ENCODE peak calls at places on chromosomes 11 and 22, in four cellular contexts. W is OCI-LY7, D is IMR-90, G is Caco-2. T is an unnamed sample. For H3K4me1, the result is how much of the 10 kb centered on the place peaks cover.

GRCh38 chr11:29093416-29093815 is 923.4 kb downstream of the KCNA4 start:
- DNase-seq in D (peak), W (no peak), G (no peak), T (no peak)

GRCh38 chr11:112844530-112844929 is 116.7 kb upstream of the NCAM1 start:
- DNase-seq in W (no peak), D (no peak), G (no peak), T (no peak)

GRCh38 chr11:73297702-73298101 is 10.4 kb upstream of the ARHGEF17 start:
- DNase-seq in D (no peak), G (no peak), W (no peak), T (no peak)

GRCh38 chr11:7612661-7613393 is 60.5 kb downstream of the CYB5R2 start:
- DNase-seq in W (no peak), G (peak), D (peak), T (peak)

GRCh38 chr11:1825039-1825740 is 9.6 kb upstream of the SYT8 start:
- DNase-seq in G (peak), D (no peak), W (peak), T (peak)

GRCh38 chr22:37213218-37213855 is 1.1 kb upstream of the SSTR3 start:
- DNase-seq in G (no peak), W (no peak), D (no peak), T (no peak)

GRCh38 chr11:8871283-8871775 is 39.7 kb upstream of the AKIP1 start:
- DNase-seq in G (peak), W (no peak), D (peak), T (peak)

GRCh38 chr11:121890377-121890776 is 225.6 kb downstream of the BLID start:
- DNase-seq in D (peak), G (no peak), W (no peak), T (no peak)

GRCh38 chr11:117178210-117179034 is at the start of gene SIDT2:
- DNase-seq in W (peak), D (peak), G (peak), T (peak)

GRCh38 chr11:69930081-69931059 is 111.2 kb upstream of the FGF3 start:
- DNase-seq in G (peak), W (no peak), D (no peak), T (no peak)

GRCh38 chr11:69926376-69927050 is 107.3 kb upstream of the FGF3 start:
- DNase-seq in W (no peak), D (no peak), G (peak), T (no peak)

GRCh38 chr11:69931060-69931910 is 112.1 kb upstream of the FGF3 start:
- DNase-seq in D (no peak), G (peak), W (no peak), T (no peak)

GRCh38 chr11:69925366-69926196 is 106.4 kb upstream of the FGF3 start:
- DNase-seq in G (peak), W (no peak), D (peak), T (no peak)

GRCh38 chr11:69928124-69928523 is 108.9 kb upstream of the FGF3 start:
- DNase-seq in W (no peak), D (no peak), G (peak), T (no peak)
- TF ChIP-seq CTCF in W (no peak), D (no peak), G (no peak), T (no peak)

DNA sequence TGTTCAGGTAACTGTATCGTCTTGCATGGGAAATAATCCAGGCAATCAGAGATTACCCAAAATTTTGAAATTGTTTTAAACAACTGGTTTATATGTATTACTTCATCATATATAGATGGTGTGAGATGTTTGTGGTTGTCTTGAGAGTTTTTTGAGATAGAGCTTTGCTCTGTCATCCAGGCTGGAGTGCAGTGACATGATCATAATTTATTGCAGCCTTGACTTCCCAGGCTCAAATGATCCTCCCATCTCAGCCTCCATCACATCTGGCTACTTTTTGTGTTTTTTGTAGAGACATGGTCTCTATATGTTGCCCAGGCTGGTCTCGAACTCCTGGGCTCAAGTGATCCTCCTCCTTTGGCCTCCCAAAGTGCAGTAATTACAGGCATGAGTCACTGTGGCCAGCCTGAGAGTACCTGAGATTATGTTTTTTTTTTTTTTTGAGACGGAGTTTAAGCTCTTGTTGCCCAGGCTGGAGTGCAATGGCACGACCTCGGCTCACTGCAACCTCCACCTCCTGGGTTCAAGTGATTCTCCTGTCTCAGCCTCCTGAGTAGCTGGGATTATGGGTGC is 11.5 kb downstream of the CTNND1 start:
- DNase-seq in W (no peak), G (no peak), D (no peak), T (peak)
- H3K4me1 ChIP-seq in W (under half), G (half or more), D (under half), T (half or more)

GRCh38 chr11:61538636-61538961 is 30.1 kb downstream of the LRRC10B start:
- DNase-seq in D (no peak), G (no peak), W (no peak), T (no peak)

GRCh38 chr11:61541568-61541967 is 33.0 kb downstream of the LRRC10B start:
- DNase-seq in G (no peak), D (peak), W (peak), T (no peak)

GRCh38 chr11:61540528-61540927 is 32.0 kb downstream of the LRRC10B start:
- DNase-seq in D (no peak), G (no peak), W (no peak), T (no peak)

GRCh38 chr11:61539009-61539408 is 30.5 kb downstream of the LRRC10B start:
- DNase-seq in W (no peak), G (no peak), D (no peak), T (no peak)

DNA sequence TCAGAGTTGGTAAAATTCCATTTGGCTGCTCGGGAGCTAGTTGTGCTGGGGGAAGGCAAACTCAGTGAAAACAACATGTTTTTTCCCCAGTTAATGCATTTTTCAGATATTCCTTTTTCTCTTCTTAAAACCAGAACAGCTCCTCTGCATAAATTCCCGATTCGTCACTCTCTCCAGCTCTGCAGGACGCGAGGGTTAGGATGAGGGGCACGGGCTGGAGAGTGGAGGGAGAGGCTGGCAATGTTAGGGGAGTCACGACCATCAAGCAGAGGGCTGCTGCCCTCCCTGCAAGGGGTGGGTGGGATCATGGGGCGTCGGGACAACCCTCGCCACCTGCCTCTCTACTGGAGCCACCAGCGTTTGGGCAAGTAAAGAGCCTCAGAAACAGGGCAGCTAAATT is 31.4 kb downstream of the LRRC10B start:
- DNase-seq in G (no peak), D (no peak), W (no peak), T (no peak)
- TF ChIP-seq CTCF in G (no peak), D (no peak), W (no peak), T (no peak)

GRCh38 chr22:21762712-21763581 is 27.4 kb upstream of the YPEL1 start:
- DNase-seq in G (no peak), W (no peak), D (no peak), T (no peak)

GRCh38 chr22:21766933-21767462 is 31.4 kb upstream of the YPEL1 start:
- DNase-seq in W (peak), D (no peak), G (no peak), T (no peak)

GRCh38 chr22:21765909-21766529 is 30.4 kb upstream of the YPEL1 start:
- DNase-seq in D (no peak), W (no peak), G (no peak), T (no peak)

GRCh38 chr22:21761994-21762680 is 26.5 kb upstream of the YPEL1 start:
- DNase-seq in D (no peak), G (no peak), W (no peak), T (no peak)

DNA sequence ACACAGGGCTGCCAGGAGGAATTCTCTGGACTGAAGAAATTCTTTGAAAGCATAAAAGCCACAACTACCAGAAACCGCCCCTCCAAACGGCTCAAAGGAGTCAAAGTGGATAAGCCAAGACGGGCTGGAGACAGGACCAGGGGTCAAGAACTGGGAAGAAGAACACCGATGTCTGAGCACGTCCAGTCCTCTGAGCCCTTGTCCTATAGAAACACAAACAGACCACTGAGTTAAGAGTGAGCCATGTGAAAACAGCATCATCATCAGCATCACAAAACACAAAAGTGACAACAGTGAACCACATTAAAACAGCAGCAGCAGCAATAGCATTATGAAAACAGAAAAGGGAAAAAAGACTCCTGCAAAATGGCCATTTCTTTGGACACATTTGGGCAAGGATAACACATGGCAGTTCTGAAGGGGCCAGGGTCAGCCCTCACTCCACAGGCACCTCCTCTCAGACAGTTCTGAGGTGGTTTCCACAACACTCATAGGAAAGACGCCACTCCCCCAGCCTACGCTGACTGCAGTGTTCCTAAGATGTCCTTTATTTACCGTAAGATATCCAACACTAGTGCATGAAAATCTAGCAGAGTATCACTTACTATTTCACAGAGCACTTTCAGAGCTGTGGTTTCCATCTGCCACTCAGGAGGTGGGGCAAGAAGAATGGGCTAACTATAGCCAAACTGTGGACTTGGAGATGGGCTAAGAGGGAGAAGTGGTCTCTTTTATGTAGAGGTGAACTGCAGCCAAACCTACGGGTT is 28.6 kb upstream of the YPEL1 start:
- DNase-seq in D (no peak), W (no peak), G (no peak), T (no peak)
- H3K4me1 ChIP-seq in D (under half), W (under half), G (under half), T (under half)

GRCh38 chr11:129791515-129791914 is 24.1 kb upstream of the TMEM45B start:
- DNase-seq in D (no peak), G (no peak), W (no peak), T (no peak)

GRCh38 chr11:129788278-129788677 is 27.4 kb upstream of the TMEM45B start:
- DNase-seq in W (no peak), G (no peak), D (no peak), T (no peak)

GRCh38 chr11:129787518-129787917 is 28.1 kb upstream of the TMEM45B start:
- DNase-seq in W (no peak), D (no peak), G (no peak), T (no peak)

GRCh38 chr11:129790131-129790530 is 25.5 kb upstream of the TMEM45B start:
- DNase-seq in D (no peak), G (no peak), W (no peak), T (no peak)

DNA sequence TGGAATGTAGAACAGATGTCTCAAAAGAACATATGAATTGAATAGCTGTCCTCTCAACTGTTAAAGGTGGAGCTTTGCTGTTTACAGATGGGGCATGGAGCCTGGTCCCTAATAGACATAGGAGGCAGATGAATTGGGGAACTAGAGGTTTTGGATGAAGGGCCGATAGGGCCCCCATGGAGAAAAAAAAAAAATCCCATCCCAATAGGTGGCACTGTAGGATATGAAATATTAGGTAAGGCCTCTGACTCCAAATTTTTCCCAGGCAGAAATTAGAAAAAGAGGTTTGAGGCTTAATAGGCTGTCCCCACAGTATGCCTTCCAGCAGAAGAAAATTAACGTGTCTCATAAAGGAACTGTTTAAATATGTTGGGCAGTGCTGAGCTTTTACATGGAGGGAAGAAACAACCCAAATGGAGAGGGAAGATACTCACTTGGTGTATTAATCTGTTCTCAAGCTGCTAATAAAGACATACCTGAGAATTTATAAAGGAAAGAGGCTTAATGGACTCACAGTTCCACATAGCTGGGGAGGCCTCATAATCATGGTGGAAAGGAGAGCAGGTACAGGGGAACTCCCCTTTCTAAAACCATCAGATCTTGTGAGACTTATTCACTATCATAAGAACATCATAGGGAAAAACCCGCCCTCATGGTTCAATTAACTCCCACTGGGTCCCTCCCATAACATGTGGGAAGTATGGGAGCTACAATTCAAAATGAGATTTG is 30.1 kb upstream of the TMEM45B start:
- DNase-seq in D (peak), W (peak), G (no peak), T (peak)
- TF ChIP-seq CTCF in D (peak), W (peak), G (peak), T (peak)

T was measured in PC-9.